ENCODE peak calls at places on chromosomes 13 and 19, in six cellular contexts. O, D, F, A, E and T are unnamed samples.

GRCh38 chr13:73397486-73398020 is 338.7 kb downstream of the KLF5 start:
- DNase-seq in O (no peak), D (no peak), F (no peak), A (no peak), E (no peak), T (no peak)

GRCh38 chr13:51453959-51454703 is 1.3 kb upstream of the INTS6 start:
- DNase-seq in O (peak), D (no peak), F (peak), A (peak), E (no peak), T (peak)

GRCh38 chr19:46016426-46017094 is 6.3 kb downstream of the PGLYRP1 start:
- DNase-seq in O (peak), D (no peak), F (peak), A (peak), E (peak), T (peak)

GRCh38 chr13:108297114-108297513 is 27.6 kb downstream of the TNFSF13B start:
- DNase-seq in O (no peak), D (no peak), F (no peak), A (no peak), E (no peak), T (no peak)

GRCh38 chr19:38037151-38037611 is 130.2 kb downstream of the SIPA1L3 start:
- DNase-seq in O (no peak), D (no peak), F (no peak), A (no peak), E (no peak), T (no peak)

GRCh38 chr19:1883784-1884183 is 1.5 kb downstream of the ABHD17A start:
- DNase-seq in O (no peak), D (no peak), F (no peak), A (no peak), E (no peak), T (no peak)

GRCh38 chr13:66657165-66657895 is 572.8 kb downstream of the PCDH9 start:
- DNase-seq in O (peak), D (no peak), F (peak), A (peak), E (peak), T (peak)

GRCh38 chr13:45195421-45195820 is 5.4 kb downstream of the KCTD4 start:
- DNase-seq in O (peak), D (no peak), F (no peak), A (no peak), E (no peak), T (no peak)

GRCh38 chr19:28296506-28296905 is 916.4 kb downstream of the UQCRFS1 start:
- DNase-seq in O (no peak), D (no peak), F (no peak), A (no peak), E (no peak), T (no peak)

GRCh38 chr13:73849292-73849691 is 284.9 kb downstream of the KLF12 start:
- DNase-seq in O (peak), D (no peak), F (peak), A (no peak), E (peak), T (no peak)

GRCh38 chr13:79393564-79394249 is 12.3 kb downstream of the RBM26 start:
- DNase-seq in O (peak), D (peak), F (no peak), A (peak), E (no peak), T (no peak)

GRCh38 chr19:35718345-35719041 is 690 bp downstream of the KMT2B start:
- DNase-seq in O (peak), D (no peak), F (no peak), A (no peak), E (no peak), T (peak)

GRCh38 chr19:13027031-13027430 is 31.8 kb downstream of the NFIX start:
- DNase-seq in O (no peak), D (no peak), F (no peak), A (no peak), E (no peak), T (no peak)

GRCh38 chr13:114128624-114129522 is 3.5 kb downstream of the RASA3 start:
- DNase-seq in O (peak), D (peak), F (peak), A (peak), E (peak), T (peak)

GRCh38 chr13:109812375-109812774 is 26.0 kb upstream of the IRS2 start:
- DNase-seq in O (no peak), D (no peak), F (no peak), A (no peak), E (no peak), T (no peak)

GRCh38 chr13:32883501-32883900 is 132.7 kb upstream of the KL start:
- DNase-seq in O (no peak), D (no peak), F (peak), A (peak), E (no peak), T (no peak)

GRCh38 chr13:76635232-76636021 is 250.8 kb downstream of the KCTD12 start:
- DNase-seq in O (no peak), D (no peak), F (no peak), A (peak), E (no peak), T (no peak)

GRCh38 chr19:49816616-49817015 is 1.5 kb upstream of the MED25 start:
- DNase-seq in O (no peak), D (no peak), F (no peak), A (no peak), E (no peak), T (no peak)

GRCh38 chr19:11191934-11192333 is 5.4 kb downstream of the KANK2 start:
- DNase-seq in O (no peak), D (no peak), F (no peak), A (no peak), E (no peak), T (no peak)

GRCh38 chr19:21202865-21203494 is 61.1 kb downstream of the ZNF431 start:
- DNase-seq in O (peak), D (no peak), F (peak), A (peak), E (peak), T (no peak)

GRCh38 chr13:43861863-43862262 is 17.7 kb downstream of the CCDC122 start:
- DNase-seq in O (no peak), D (no peak), F (no peak), A (no peak), E (no peak), T (no peak)

GRCh38 chr13:27619093-27619705 is 1.1 kb downstream of the LNX2 start:
- DNase-seq in O (peak), D (no peak), F (peak), A (no peak), E (no peak), T (no peak)

GRCh38 chr13:27621366-27622101 is at the start of gene POLR1D:
- DNase-seq in O (peak), D (peak), F (peak), A (peak), E (peak), T (peak)

GRCh38 chr13:27621116-27621365 is 651 bp upstream of the POLR1D start:
- DNase-seq in O (peak), D (no peak), F (no peak), A (no peak), E (peak), T (no peak)

GRCh38 chr13:27619711-27620376 is 485 bp downstream of the LNX2 start:
- DNase-seq in O (peak), D (no peak), F (peak), A (no peak), E (no peak), T (peak)

GRCh38 chr13:27620377-27621115 is at the start of gene LNX2:
- DNase-seq in O (peak), D (peak), F (peak), A (peak), E (peak), T (peak)
- TF ChIP-seq POLR2A in O (peak), D (peak), F (no peak), A (peak), E (peak), T (no peak)

DNA sequence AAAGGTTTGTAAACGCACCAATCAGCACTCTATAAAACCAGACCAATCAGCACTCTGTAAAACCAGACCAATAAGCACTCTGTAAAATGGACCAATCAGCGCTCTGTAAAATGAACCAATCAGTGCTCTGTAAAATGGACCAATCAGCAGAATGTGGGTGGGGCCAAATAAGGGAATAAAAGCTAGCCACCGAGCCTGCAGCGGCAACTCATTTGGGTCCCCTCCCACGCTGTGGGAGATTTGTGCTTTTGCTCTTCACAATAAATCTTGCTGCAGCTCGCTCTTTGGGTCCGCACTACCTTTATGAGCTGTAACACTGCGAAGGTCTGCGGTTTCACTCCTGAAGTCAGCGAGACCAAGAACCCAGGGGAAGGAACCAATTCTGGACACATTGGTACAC is 28.0 kb downstream of the ZNF175 start:
- DNase-seq in O (no peak), D (no peak), F (no peak), A (no peak), E (no peak), T (no peak)
- TF ChIP-seq POLR2A in O (no peak), D (no peak), F (no peak), A (no peak), E (no peak), T (no peak)

GRCh38 chr19:31355330-31356289 is 6.4 kb upstream of the TSHZ3 start:
- DNase-seq in O (no peak), D (no peak), F (no peak), A (no peak), E (no peak), T (no peak)

GRCh38 chr19:31356587-31357314 is 7.5 kb upstream of the TSHZ3 start:
- DNase-seq in O (no peak), D (no peak), F (no peak), A (no peak), E (no peak), T (peak)

GRCh38 chr19:31353826-31354225 is 4.6 kb upstream of the TSHZ3 start:
- DNase-seq in O (no peak), D (no peak), F (no peak), A (no peak), E (no peak), T (no peak)

GRCh38 chr19:31354316-31354715 is 5.1 kb upstream of the TSHZ3 start:
- DNase-seq in O (no peak), D (no peak), F (no peak), A (no peak), E (no peak), T (no peak)

DNA sequence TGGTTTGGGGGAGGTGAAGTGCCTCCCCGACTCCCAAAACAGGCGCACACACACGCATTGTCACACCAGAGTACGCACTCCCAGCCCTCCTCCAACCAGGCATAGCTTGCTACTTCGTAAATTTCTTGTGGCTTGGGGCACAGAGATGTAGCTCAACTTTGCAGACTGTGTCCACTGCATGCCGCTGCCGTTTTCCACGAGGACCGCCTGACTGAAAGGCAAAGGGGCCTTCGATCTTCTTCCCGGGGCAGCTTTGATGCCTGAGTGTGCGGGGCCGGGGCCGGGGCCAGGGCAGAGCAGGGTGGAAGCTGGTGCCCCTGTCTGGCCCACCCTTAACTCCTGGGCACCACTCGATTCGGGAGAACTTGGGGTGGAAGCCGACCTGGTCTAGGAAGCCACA is 5.7 kb upstream of the TSHZ3 start:
- DNase-seq in O (no peak), D (no peak), F (no peak), A (no peak), E (no peak), T (no peak)
- TF ChIP-seq POLR2A in O (no peak), D (no peak), F (no peak), A (no peak), E (no peak), T (no peak)

GRCh38 chr19:6270822-6271221 is 9.0 kb downstream of the MLLT1 start:
- DNase-seq in O (no peak), D (no peak), F (no peak), A (no peak), E (no peak), T (no peak)

GRCh38 chr19:6272411-6272791 is 7.4 kb downstream of the MLLT1 start:
- DNase-seq in O (no peak), D (no peak), F (no peak), A (no peak), E (no peak), T (no peak)

GRCh38 chr19:6271251-6271650 is 8.5 kb downstream of the MLLT1 start:
- DNase-seq in O (peak), D (no peak), F (peak), A (no peak), E (no peak), T (no peak)

GRCh38 chr19:6272913-6273600 is 6.7 kb downstream of the MLLT1 start:
- DNase-seq in O (no peak), D (no peak), F (no peak), A (no peak), E (no peak), T (no peak)

DNA sequence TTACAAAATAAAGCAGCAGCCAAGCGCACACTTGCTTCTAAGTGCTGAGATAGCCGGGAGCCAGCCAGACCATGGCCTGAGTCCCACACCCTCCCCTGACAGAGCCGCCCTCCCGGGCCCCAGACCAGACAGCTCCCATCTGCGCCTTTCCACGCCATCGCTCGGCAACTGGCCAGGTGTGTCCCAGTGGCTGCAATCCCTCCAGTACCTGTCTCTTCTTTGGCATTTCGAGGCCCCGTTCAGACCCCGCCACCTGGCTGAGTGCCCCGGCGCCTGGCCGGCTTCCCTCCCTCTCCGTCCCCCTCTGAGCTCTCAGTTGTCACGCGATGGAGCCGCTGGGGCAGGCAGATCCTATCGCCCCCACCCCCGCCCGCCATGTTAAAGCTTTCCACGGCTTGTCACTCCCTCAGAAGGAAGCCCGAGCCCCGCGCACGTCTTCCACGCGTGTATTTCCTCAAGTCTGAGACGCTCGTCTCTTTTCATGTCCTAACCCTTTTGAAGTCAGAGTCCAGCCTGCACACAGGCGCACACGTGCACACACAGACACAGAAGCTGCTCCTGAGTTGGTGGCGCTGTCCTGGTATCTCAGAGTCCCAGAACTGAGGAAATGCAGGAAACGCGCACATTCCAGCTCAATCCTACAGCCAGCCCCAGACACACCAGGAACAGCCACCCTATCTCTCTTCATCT is 7.9 kb downstream of the MLLT1 start:
- DNase-seq in O (peak), D (no peak), F (peak), A (peak), E (no peak), T (peak)
- TF ChIP-seq POLR2A in O (no peak), D (peak), F (peak), A (no peak), E (no peak), T (no peak)

GRCh38 chr19:48633148-48634035 is 3.8 kb downstream of the DBP start:
- DNase-seq in O (no peak), D (no peak), F (no peak), A (no peak), E (no peak), T (no peak)

GRCh38 chr19:48634036-48634342 is 3.2 kb downstream of the DBP start:
- DNase-seq in O (no peak), D (no peak), F (no peak), A (no peak), E (no peak), T (no peak)

GRCh38 chr19:48635966-48636858 is 967 bp downstream of the DBP start:
- DNase-seq in O (no peak), D (no peak), F (no peak), A (no peak), E (no peak), T (peak)

GRCh38 chr19:48635263-48635965 is 1.8 kb downstream of the DBP start:
- DNase-seq in O (peak), D (no peak), F (no peak), A (peak), E (no peak), T (peak)

DNA sequence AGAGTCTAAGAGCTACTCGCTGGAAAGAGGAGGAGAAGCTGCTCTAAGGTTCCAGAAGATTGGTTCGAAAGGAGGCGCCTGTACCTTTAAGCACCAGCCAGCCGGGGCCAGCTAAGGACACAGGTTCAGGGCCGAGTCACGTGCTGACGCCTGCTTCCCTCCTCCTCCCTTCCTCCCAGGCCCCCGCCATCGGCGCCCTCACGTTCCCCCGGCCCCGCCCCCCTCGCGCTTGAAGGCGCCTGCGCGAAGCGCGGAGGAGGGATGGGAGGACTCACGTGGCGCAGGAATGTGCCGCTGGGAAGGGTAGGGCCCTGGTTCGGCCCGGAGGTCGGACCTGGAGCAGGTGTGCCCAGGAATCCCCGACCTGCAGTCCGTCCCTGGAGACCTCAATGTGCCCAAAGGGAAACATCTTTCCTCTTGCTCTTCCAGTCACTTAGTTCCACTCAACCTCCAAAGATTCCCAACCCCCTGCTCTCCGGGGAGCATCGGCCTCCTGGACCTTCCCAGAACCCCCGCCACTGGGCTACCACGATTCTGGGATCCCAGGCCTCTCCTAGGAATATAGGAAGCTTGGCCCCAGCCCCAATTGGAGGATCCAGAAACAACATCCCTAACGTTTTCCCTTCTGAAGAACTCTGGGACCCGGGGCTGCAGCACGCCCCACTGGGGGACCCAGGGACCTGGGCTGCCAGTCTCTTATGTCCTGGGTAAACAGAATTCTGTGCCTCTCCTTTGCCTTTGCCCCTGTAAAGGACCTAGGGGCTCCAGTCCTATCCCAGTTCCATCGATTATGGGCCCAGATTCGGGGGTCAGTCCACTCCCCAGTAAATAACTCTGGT is 2.5 kb downstream of the DBP start:
- DNase-seq in O (peak), D (peak), F (peak), A (peak), E (peak), T (peak)
- TF ChIP-seq POLR2A in O (peak), D (peak), F (no peak), A (peak), E (peak), T (peak)

GRCh38 chr19:39265321-39265916 is 2.8 kb upstream of the IFNL2 start:
- DNase-seq in O (no peak), D (no peak), F (no peak), A (no peak), E (no peak), T (no peak)
- TF ChIP-seq POLR2A in O (no peak), D (no peak), F (no peak), A (no peak), E (no peak), T (no peak)

DNA sequence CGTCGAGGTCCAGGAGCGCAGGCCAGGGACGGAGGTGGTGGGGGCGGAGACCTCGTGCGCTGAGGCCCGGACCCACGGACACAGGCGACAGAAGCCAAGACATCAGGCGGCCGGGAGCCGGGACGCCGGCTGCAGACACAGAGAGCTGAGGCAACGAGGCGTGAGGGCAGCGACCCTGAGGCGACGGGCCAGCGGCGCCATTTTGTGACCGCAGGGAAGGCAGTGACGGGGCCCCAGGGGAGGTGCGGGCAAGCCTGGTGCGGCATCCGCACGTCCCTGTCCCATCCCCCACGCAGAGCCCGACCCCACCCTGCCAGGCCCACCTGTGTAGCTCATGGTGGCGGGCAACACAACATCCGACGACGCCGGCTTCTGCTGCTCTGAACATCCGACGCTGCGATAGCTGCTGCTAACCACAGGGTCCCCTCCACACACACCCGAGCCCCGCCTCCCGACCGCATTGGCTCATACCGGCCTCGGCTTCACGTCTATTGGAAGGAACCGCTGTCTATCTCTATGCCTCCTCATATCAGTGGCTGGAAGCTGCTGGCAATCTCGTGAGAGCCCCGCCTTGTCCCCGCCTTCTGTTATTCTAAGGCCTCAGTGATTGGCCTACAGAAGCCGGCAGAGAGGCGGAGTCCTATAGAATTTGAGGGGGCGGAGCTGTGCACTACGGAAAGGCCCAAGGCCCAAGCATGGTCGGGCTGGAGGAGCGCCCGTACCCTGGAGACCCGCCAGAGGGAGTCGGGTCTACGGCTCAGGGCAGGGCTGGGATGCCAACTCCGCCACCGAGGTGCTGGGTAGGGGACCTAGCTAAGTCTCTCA is at the start of gene AKAP8L:
- DNase-seq in O (peak), D (peak), F (peak), A (peak), E (peak), T (peak)
- TF ChIP-seq POLR2A in O (peak), D (peak), F (peak), A (peak), E (peak), T (peak)